ENCODE peak calls at places on chromosomes 13 and 19, in ten cellular contexts. N, R, L, M, K, I, P, W, S and C are unnamed samples. For H3K4me1, the result is how much of the 10 kb centered on the place peaks cover.

GRCh38 chr19:38993271-38993670 is 17.7 kb upstream of the FBXO17 start:
- DNase-seq in K (no peak), R (no peak), N (no peak), S (no peak), W (no peak), P (no peak), M (no peak), I (peak), L (no peak), C (no peak)

GRCh38 chr19:11096210-11096841 is 7.1 kb downstream of the LDLR start:
- DNase-seq in L (no peak), W (no peak), M (peak), N (no peak), I (no peak), R (no peak), S (no peak), P (peak), K (no peak), C (no peak)

GRCh38 chr19:39372047-39372802 is 18.7 kb downstream of the PAF1 start:
- DNase-seq in R (no peak), W (peak), P (no peak), S (peak), K (peak), N (peak), I (peak), L (peak), M (peak), C (no peak)

GRCh38 chr19:38012290-38012689 is 105.3 kb downstream of the SIPA1L3 start:
- DNase-seq in M (no peak), I (no peak), P (no peak), L (no peak), K (no peak), N (no peak), R (no peak), W (no peak), S (no peak), C (no peak)

GRCh38 chr13:50700664-50701266 is 142.7 kb downstream of the DLEU7 start:
- DNase-seq in M (no peak), P (no peak), N (no peak), W (no peak), I (no peak), R (no peak), K (no peak), S (no peak), L (no peak), C (no peak)

GRCh38 chr19:50383307-50383851 is 768 bp upstream of the POLD1 start:
- DNase-seq in P (no peak), K (no peak), M (no peak), L (no peak), I (no peak), S (peak), W (no peak), R (no peak), N (no peak), C (no peak)

GRCh38 chr19:15469513-15470297 is 5.4 kb upstream of the RASAL3 start:
- DNase-seq in I (no peak), P (no peak), N (peak), R (no peak), S (no peak), M (no peak), L (no peak), K (no peak), W (no peak), C (peak)

GRCh38 chr19:43534811-43535761 is 2.1 kb downstream of the ZNF575 start:
- DNase-seq in R (peak), N (peak), S (peak), L (peak), K (peak), M (peak), I (peak), W (peak), P (no peak), C (peak)

GRCh38 chr19:18167975-18168645 is 5.5 kb upstream of the IFI30 start:
- DNase-seq in M (peak), L (peak), K (peak), R (no peak), S (no peak), I (peak), W (no peak), N (peak), P (peak), C (peak)

GRCh38 chr19:39413903-39414608 is 1.6 kb downstream of the PLEKHG2 start:
- DNase-seq in P (peak), S (no peak), I (peak), K (no peak), L (no peak), N (peak), W (no peak), R (no peak), M (no peak), C (peak)

GRCh38 chr19:17829855-17830566 is 8.7 kb upstream of the INSL3 start:
- DNase-seq in S (no peak), I (peak), M (no peak), W (no peak), P (no peak), R (peak), K (no peak), N (no peak), L (no peak), C (no peak)

DNA sequence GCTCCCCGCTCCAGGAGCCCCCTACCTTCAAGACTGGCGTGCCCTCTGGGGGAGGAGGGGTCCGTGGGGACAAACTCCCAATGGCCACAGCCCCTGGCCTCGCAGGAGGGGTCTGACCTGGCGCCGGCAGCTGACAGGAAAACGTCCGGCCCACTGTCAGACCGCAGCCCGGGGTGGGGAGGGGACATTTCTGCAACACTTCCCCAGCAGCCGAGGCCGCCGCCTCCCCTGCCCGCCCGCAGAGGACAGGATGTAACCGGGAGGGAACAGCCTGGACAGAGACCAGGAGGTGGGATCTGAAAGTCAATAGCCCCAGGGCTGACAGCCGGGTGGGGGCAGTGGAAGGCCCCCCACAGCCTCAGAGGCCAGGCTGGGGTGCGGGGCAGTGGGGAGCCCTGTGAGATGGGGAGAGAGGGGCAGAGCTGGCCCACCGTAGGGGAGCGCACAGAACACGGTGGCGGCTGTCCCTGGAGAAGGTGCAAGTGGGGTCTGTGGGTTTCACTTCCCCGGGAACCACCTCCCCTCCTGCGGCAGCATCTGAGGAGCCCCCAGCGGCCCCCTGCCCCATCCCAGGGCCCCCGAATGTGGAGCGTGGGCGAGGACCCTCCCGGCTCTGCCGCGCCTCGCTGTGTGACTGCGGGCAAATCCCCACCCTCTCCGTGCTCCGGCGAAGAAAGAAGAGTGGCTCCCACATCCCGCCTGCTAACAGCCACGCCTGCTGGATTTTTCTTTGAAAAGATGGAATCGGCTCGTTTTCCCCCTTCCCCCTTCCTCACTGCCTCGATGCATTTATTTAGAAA is at the start of gene PEAK3:
- DNase-seq in N (peak), S (peak), R (peak), W (no peak), M (peak), I (peak), P (no peak), K (peak), L (peak), C (peak)
- H3K4me1 ChIP-seq in N (under half), S (under half), R (under half), W (under half), M (under half), I (under half), P (under half), K (under half), L (under half), C (half or more)

DNA sequence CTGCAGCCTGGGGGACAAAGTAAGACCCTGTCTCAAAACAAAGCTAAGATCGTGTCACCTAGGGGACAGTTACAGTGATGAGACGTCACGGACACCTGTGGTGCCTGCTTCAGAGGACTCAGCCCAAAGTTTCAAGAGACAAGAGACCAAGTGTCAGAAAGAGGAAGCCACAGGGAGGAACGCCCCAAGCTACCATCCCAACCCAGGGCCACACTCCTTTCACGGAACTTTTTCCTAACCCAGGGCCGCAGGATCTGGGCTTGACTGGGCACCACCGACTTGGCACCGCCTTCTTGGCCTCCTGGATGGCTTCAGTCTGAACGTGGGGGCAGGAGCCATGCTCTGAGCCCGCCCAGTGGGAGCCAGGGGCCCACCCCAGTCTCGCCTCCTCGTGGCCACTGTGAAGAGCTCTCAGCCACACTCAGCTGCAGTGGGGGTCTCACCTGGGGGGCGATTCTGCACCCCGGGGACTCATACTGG is 8.5 kb downstream of the MOB3A start:
- DNase-seq in I (no peak), N (no peak), K (no peak), M (no peak), S (no peak), L (peak), W (no peak), R (no peak), P (no peak), C (peak)
- H3K27ac ChIP-seq in I (no peak), N (peak), K (peak), M (peak), S (no peak), L (peak), W (no peak), R (no peak), P (no peak), C (peak)

GRCh38 chr19:16587031-16588023 is 15.1 kb upstream of the SLC35E1 start:
- DNase-seq in I (peak), L (peak), K (peak), S (peak), N (no peak), P (no peak), W (no peak), R (no peak), M (no peak), C (peak)
- H3K4me1 ChIP-seq in I (half or more), L (half or more), K (half or more), S (under half), N (half or more), P (under half), W (under half), R (under half), M (half or more), C (half or more)

GRCh38 chr19:34350161-34350561 is 14.8 kb upstream of the GPI start:
- DNase-seq in I (no peak), S (no peak), M (no peak), L (peak), P (no peak), N (no peak), W (no peak), R (no peak), K (no peak), C (no peak)

GRCh38 chr19:34348899-34349487 is 16.0 kb upstream of the GPI start:
- DNase-seq in P (no peak), N (no peak), M (no peak), I (no peak), S (no peak), L (no peak), W (no peak), K (no peak), R (no peak), C (no peak)

GRCh38 chr19:34345934-34346333 is 19.1 kb upstream of the GPI start:
- DNase-seq in N (peak), I (peak), P (peak), R (peak), S (peak), W (no peak), L (peak), K (peak), M (peak), C (peak)

GRCh38 chr19:34351382-34351802 is 13.6 kb upstream of the GPI start:
- DNase-seq in L (no peak), P (no peak), S (no peak), K (no peak), W (no peak), I (no peak), M (no peak), R (peak), N (no peak), C (no peak)

DNA sequence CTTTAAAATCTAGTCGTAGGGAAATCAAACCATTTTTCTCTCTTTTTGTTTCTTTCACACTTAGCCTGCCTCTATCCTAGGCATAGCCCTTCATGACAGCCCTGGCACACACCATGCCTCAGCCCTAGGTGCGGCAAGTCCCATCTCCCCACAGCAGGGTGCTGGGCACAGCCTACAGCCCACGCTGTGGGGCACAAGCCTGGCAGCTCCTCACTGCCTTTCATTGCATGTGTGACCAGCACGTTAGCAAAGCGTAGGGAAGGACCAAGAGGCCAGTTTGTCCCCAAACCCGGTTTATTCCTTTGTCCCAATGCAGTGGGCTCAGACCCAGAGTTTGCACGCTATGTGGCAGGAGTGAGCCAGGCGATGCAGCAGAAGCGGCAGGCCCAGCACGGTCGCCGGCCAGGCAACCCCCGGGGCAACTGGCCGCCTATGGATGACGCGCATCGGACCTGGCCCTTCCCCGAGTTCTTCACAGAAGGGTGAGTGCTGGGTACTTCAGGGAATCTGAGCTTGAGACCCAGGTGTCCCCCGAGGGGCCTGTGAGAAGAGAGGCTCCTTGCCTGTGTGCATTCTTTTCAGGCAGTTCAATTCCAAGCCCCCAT is 17.3 kb upstream of the GPI start:
- DNase-seq in I (no peak), S (no peak), W (no peak), P (no peak), R (no peak), N (no peak), M (no peak), K (no peak), L (no peak), C (no peak)
- H3K27ac ChIP-seq in I (no peak), S (no peak), W (no peak), P (no peak), R (no peak), N (no peak), M (no peak), K (no peak), L (no peak), C (no peak)

GRCh38 chr13:106371024-106371423 is 164.4 kb downstream of the EFNB2 start:
- DNase-seq in L (no peak), I (no peak), N (no peak), R (no peak), S (no peak), W (no peak), M (no peak), K (no peak), P (no peak), C (no peak)
- H3K4me1 ChIP-seq in L (under half), I (under half), N (under half), R (under half), S (under half), W (under half), M (under half), K (under half), P (under half), C (under half)

GRCh38 chr19:49335071-49335783 is at the start of gene CD37:
- DNase-seq in L (peak), P (no peak), M (no peak), N (peak), I (no peak), R (no peak), K (peak), S (no peak), W (no peak), C (peak)
- H3K27ac ChIP-seq in L (peak), P (no peak), M (no peak), N (peak), I (no peak), R (no peak), K (peak), S (no peak), W (no peak), C (peak)

GRCh38 chr19:55673465-55673864 is 1.6 kb upstream of the EPN1 start:
- DNase-seq in W (no peak), I (no peak), R (no peak), S (no peak), L (no peak), K (no peak), M (no peak), P (no peak), N (no peak), C (no peak)
- H3K4me1 ChIP-seq in W (under half), I (under half), R (under half), S (under half), L (under half), K (under half), M (half or more), P (under half), N (under half), C (half or more)

DNA sequence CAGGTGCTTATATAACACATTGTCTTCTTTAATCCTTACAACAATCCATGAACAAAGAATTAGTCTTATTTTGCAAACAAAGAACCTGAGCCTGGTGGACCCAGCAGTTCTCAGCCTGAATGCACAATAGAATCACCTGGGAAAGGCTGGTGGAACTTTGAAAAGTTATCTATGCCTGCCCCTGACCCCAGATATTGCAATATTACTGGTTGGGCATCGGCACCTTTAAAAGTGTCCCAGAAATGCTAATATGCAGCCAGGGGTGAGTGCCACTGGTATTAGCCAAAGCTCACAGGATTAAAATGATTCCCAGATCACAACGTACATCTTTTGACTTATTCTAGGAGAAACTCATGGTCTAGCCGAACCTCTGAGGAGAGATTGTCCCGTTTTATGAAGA is 268.8 kb downstream of the KLF5 start:
- DNase-seq in W (no peak), R (no peak), L (no peak), K (no peak), P (no peak), S (no peak), N (no peak), I (no peak), M (no peak), C (no peak)
- H3K27ac ChIP-seq in W (no peak), R (no peak), L (no peak), K (no peak), P (no peak), S (no peak), N (no peak), I (no peak), M (no peak), C (no peak)

GRCh38 chr13:99911965-99912566 is 59.5 kb downstream of the ZIC5 start:
- DNase-seq in I (no peak), P (no peak), M (no peak), S (no peak), R (no peak), W (no peak), K (no peak), L (no peak), N (no peak), C (no peak)
- H3K4me1 ChIP-seq in I (under half), P (under half), M (under half), S (under half), R (under half), W (under half), K (under half), L (under half), N (under half), C (under half)